ENCODE peak calls at places on chromosome 6, in eight cellular contexts. G, T, L, Z, J, E, S and D are unnamed samples.
A peak's percentile ranks its signal among the peaks of the same experiment; 100 is the strongest.

GRCh38 chr6:149924933-149925252 is 2.0 kb upstream of the RAET1G start:
- DNase-seq in G (no peak), T (no peak), L (no peak), Z (no peak), J (no peak), E (no peak), S (no peak), D (no peak)

GRCh38 chr6:19463925-19464324 is 373.2 kb upstream of the ID4 start:
- DNase-seq in G (no peak), T (peak; percentile 26), L (no peak), Z (no peak), J (no peak), E (no peak), S (no peak), D (no peak)

GRCh38 chr6:43714311-43715055 is 26.9 kb upstream of the MRPS18A start:
- DNase-seq in G (no peak), T (peak; percentile 65), L (peak; percentile 73), Z (no peak), J (no peak), E (no peak), S (no peak), D (no peak)

GRCh38 chr6:146813554-146813953 is 214.8 kb downstream of the ADGB start:
- DNase-seq in G (no peak), T (no peak), L (no peak), Z (no peak), J (no peak), E (no peak), S (no peak), D (no peak)

GRCh38 chr6:45663181-45664180 is 285.7 kb upstream of the SUPT3H start:
- DNase-seq in G (no peak), T (peak; percentile 44), L (no peak), Z (no peak), J (no peak), E (peak; percentile 80), S (peak; percentile 49), D (peak; percentile 54)

GRCh38 chr6:116881236-116881635 is 4.2 kb downstream of the RFX6 start:
- DNase-seq in G (no peak), T (peak; percentile 14), L (no peak), Z (no peak), J (no peak), E (no peak), S (no peak), D (no peak)

GRCh38 chr6:124069230-124069815 is 265.7 kb downstream of the NKAIN2 start:
- DNase-seq in G (no peak), T (no peak), L (no peak), Z (no peak), J (no peak), E (no peak), S (no peak), D (no peak)

GRCh38 chr6:93124226-93124625 is 295.1 kb downstream of the EPHA7 start:
- DNase-seq in G (no peak), T (no peak), L (no peak), Z (no peak), J (no peak), E (no peak), S (no peak), D (no peak)

GRCh38 chr6:12289655-12290489 is at the start of gene EDN1:
- DNase-seq in G (peak; percentile 40), T (peak; percentile 92), L (peak; percentile 92), Z (peak; percentile 35), J (no peak), E (peak; percentile 61), S (peak; percentile 85), D (peak; percentile 61)

GRCh38 chr6:10882654-10883053 is 813 bp upstream of the GCM2 start:
- DNase-seq in G (no peak), T (peak; percentile 5), L (no peak), Z (no peak), J (no peak), E (no peak), S (peak; percentile 31), D (no peak)

GRCh38 chr6:148441454-148441911 is 98.8 kb downstream of the SASH1 start:
- DNase-seq in G (no peak), T (peak; percentile 33), L (no peak), Z (no peak), J (no peak), E (peak; percentile 7), S (no peak), D (no peak)

GRCh38 chr6:72810571-72811280 is 188.9 kb downstream of the KCNQ5 start:
- DNase-seq in G (no peak), T (no peak), L (no peak), Z (no peak), J (no peak), E (no peak), S (no peak), D (no peak)

GRCh38 chr6:84278311-84278710 is 50.9 kb upstream of the CEP162 start:
- DNase-seq in G (no peak), T (no peak), L (no peak), Z (no peak), J (no peak), E (no peak), S (no peak), D (no peak)

GRCh38 chr6:72250664-72251063 is 364.3 kb downstream of the RIMS1 start:
- DNase-seq in G (no peak), T (no peak), L (no peak), Z (no peak), J (no peak), E (no peak), S (no peak), D (no peak)

GRCh38 chr6:167827588-167828324 is 1.0 kb downstream of the AFDN start:
- DNase-seq in G (peak; percentile 48), T (peak; percentile 71), L (peak; percentile 83), Z (no peak), J (no peak), E (peak; percentile 33), S (peak; percentile 76), D (peak; percentile 24)

GRCh38 chr6:13461352-13461751 is 26.0 kb downstream of the GFOD1 start:
- DNase-seq in G (no peak), T (no peak), L (no peak), Z (no peak), J (no peak), E (no peak), S (no peak), D (no peak)

GRCh38 chr6:98254624-98255023 is 579.8 kb upstream of the POU3F2 start:
- DNase-seq in G (no peak), T (no peak), L (no peak), Z (no peak), J (no peak), E (no peak), S (no peak), D (no peak)

GRCh38 chr6:399785-400517 is 8.4 kb downstream of the IRF4 start:
- DNase-seq in G (no peak), T (no peak), L (no peak), Z (no peak), J (no peak), E (peak; percentile 89), S (no peak), D (peak; percentile 62)

GRCh38 chr6:12068899-12069557 is 56.9 kb downstream of the HIVEP1 start:
- DNase-seq in G (no peak), T (no peak), L (no peak), Z (no peak), J (no peak), E (no peak), S (no peak), D (no peak)

GRCh38 chr6:75283907-75284284 is 696 bp downstream of the TMEM30A start:
- DNase-seq in G (no peak), T (no peak), L (no peak), Z (no peak), J (peak; percentile 5), E (peak; percentile 39), S (no peak), D (no peak)

GRCh38 chr6:7332090-7332745 is 19.2 kb upstream of the SSR1 start:
- DNase-seq in G (no peak), T (no peak), L (no peak), Z (no peak), J (no peak), E (no peak), S (no peak), D (no peak)

GRCh38 chr6:119112856-119113530 is 34.5 kb upstream of the FAM184A start:
- DNase-seq in G (no peak), T (no peak), L (no peak), Z (no peak), J (no peak), E (no peak), S (no peak), D (no peak)